ENCODE peak calls at places on chromosomes 12 and 14, in six cellular contexts. One of them, this sample, is unnamed.

GRCh38 chr12:19248929-19249602 is 119.5 kb downstream of the PLEKHA5 start:
- DNase-seq in thoracic aorta: no peak
- DNase-seq in mammary epithelial cell: peak
- DNase-seq in sigmoid colon: no peak
- DNase-seq in HCT116: no peak
- DNase-seq in colonic mucosa: no peak
- DNase-seq in this sample: no peak

GRCh38 chr14:94665121-94665520 is 52.9 kb downstream of the SERPINA3 start:
- DNase-seq in colonic mucosa: no peak
- DNase-seq in HCT116: no peak
- DNase-seq in thoracic aorta: no peak
- DNase-seq in sigmoid colon: peak
- DNase-seq in mammary epithelial cell: no peak
- DNase-seq in this sample: peak

GRCh38 chr12:13336216-13336615 is 139.7 kb downstream of the EMP1 start:
- DNase-seq in colonic mucosa: no peak
- DNase-seq in mammary epithelial cell: no peak
- DNase-seq in thoracic aorta: no peak
- DNase-seq in HCT116: no peak
- DNase-seq in sigmoid colon: no peak
- DNase-seq in this sample: no peak

GRCh38 chr12:28130625-28131598 is 59.3 kb upstream of the CCDC91 start:
- DNase-seq in HCT116: no peak
- DNase-seq in thoracic aorta: peak
- DNase-seq in colonic mucosa: no peak
- DNase-seq in mammary epithelial cell: peak
- DNase-seq in sigmoid colon: peak
- DNase-seq in this sample: peak

GRCh38 chr12:53324113-53324778 is 2.8 kb upstream of the AAAS start:
- DNase-seq in HCT116: no peak
- DNase-seq in thoracic aorta: no peak
- DNase-seq in mammary epithelial cell: peak
- DNase-seq in colonic mucosa: peak
- DNase-seq in sigmoid colon: no peak
- DNase-seq in this sample: peak

GRCh38 chr12:51752490-51752889 is 96.0 kb downstream of the FIGNL2 start:
- DNase-seq in colonic mucosa: peak
- DNase-seq in HCT116: no peak
- DNase-seq in mammary epithelial cell: peak
- DNase-seq in sigmoid colon: peak
- DNase-seq in thoracic aorta: peak
- DNase-seq in this sample: no peak

GRCh38 chr12:119649202-119649808 is 18.6 kb upstream of the PRKAB1 start:
- DNase-seq in colonic mucosa: no peak
- DNase-seq in HCT116: no peak
- DNase-seq in sigmoid colon: no peak
- DNase-seq in thoracic aorta: no peak
- DNase-seq in mammary epithelial cell: no peak
- DNase-seq in this sample: no peak

GRCh38 chr12:67929373-67929772 is 59.9 kb upstream of the IFNG-AS1 start:
- DNase-seq in colonic mucosa: no peak
- DNase-seq in sigmoid colon: no peak
- DNase-seq in mammary epithelial cell: no peak
- DNase-seq in HCT116: no peak
- DNase-seq in thoracic aorta: no peak
- DNase-seq in this sample: no peak

GRCh38 chr12:104290855-104291254 is 12.7 kb upstream of the EID3 start:
- DNase-seq in thoracic aorta: no peak
- DNase-seq in mammary epithelial cell: no peak
- DNase-seq in sigmoid colon: no peak
- DNase-seq in colonic mucosa: no peak
- DNase-seq in HCT116: no peak
- DNase-seq in this sample: no peak

GRCh38 chr14:80356413-80356812 is 145.1 kb upstream of the DIO2 start:
- DNase-seq in colonic mucosa: no peak
- DNase-seq in mammary epithelial cell: no peak
- DNase-seq in sigmoid colon: no peak
- DNase-seq in thoracic aorta: no peak
- DNase-seq in HCT116: no peak
- DNase-seq in this sample: no peak

GRCh38 chr14:67883717-67884116 is 64.1 kb downstream of the RAD51B start:
- DNase-seq in mammary epithelial cell: no peak
- DNase-seq in colonic mucosa: no peak
- DNase-seq in thoracic aorta: no peak
- DNase-seq in HCT116: no peak
- DNase-seq in sigmoid colon: no peak
- DNase-seq in this sample: no peak

GRCh38 chr12:52203126-52203921 is 11.5 kb upstream of the KRT80 start:
- DNase-seq in sigmoid colon: peak
- DNase-seq in HCT116: peak
- DNase-seq in mammary epithelial cell: peak
- DNase-seq in thoracic aorta: peak
- DNase-seq in colonic mucosa: no peak
- DNase-seq in this sample: no peak

DNA sequence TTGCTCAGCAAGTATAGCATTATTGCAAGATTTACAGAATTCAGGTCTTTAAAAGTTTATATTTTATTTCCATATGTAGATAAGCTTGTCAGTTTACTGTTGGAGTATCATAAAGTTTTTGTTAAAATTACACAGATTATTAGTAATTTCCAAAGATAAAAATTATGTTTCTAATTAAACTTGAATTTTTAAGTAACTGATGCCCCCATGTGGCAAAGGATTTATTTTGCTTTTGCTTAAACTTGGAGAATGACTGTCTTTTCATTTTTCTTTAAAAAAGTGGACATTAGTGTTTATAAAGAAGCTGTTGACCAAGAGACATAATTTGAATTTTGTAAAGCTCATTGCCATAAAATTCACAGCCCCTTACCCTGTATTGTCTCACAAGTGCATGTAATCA is 45.8 kb downstream of the ETNK1 start:
- DNase-seq in HCT116: no peak
- DNase-seq in sigmoid colon: no peak
- DNase-seq in colonic mucosa: no peak
- DNase-seq in thoracic aorta: no peak
- DNase-seq in mammary epithelial cell: no peak
- DNase-seq in this sample: no peak
- TF ChIP-seq CTCF in HCT116: peak
- TF ChIP-seq CTCF in sigmoid colon: no peak
- TF ChIP-seq CTCF in colonic mucosa: no peak
- TF ChIP-seq CTCF in thoracic aorta: no peak
- TF ChIP-seq CTCF in mammary epithelial cell: peak
- TF ChIP-seq CTCF in this sample: no peak

DNA sequence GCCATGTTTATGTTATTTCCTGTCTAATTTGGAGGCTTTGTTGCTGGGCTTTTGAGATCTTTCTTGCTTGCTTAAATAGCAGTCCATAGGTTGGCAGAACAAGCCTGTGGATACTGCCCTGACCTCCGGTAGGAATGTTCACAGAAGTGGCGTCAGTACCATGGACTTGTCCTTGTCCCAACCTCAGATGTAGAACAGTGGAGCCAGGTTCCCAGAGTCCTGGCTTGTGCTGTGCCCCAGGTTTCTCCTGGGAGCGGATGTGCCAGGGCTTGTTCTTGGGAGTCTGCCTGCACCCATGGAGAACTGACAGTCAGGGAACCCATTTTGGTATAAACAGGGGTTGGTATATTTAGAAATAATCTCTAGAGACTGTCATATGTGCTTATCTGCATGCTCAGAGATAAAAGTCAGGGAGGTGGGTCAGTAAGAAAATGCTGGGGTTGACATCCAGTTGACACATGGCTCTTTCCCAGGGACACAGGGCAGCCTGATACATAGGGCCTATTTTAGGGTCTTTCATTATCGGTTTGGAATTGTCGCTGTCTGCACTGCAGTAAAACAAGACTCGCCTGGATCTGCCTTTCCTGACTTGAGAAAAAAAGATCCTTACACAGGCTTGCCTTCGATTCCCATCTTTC is 22.9 kb downstream of the CACNA1C start:
- DNase-seq in colonic mucosa: no peak
- DNase-seq in HCT116: no peak
- DNase-seq in mammary epithelial cell: no peak
- DNase-seq in thoracic aorta: no peak
- DNase-seq in sigmoid colon: peak
- DNase-seq in this sample: peak
- H3K27ac ChIP-seq in colonic mucosa: no peak
- H3K27ac ChIP-seq in HCT116: no peak
- H3K27ac ChIP-seq in mammary epithelial cell: no peak
- H3K27ac ChIP-seq in thoracic aorta: peak
- H3K27ac ChIP-seq in sigmoid colon: peak
- H3K27ac ChIP-seq in this sample: peak

GRCh38 chr12:110606253-110606611 is 7.7 kb upstream of the TCTN1 start:
- DNase-seq in thoracic aorta: no peak
- DNase-seq in sigmoid colon: no peak
- DNase-seq in HCT116: no peak
- DNase-seq in colonic mucosa: no peak
- DNase-seq in mammary epithelial cell: no peak
- DNase-seq in this sample: no peak
- H3K4me3 ChIP-seq in thoracic aorta: peak
- H3K4me3 ChIP-seq in sigmoid colon: no peak
- H3K4me3 ChIP-seq in HCT116: no peak
- H3K4me3 ChIP-seq in colonic mucosa: no peak
- H3K4me3 ChIP-seq in mammary epithelial cell: no peak
- H3K4me3 ChIP-seq in this sample: no peak

DNA sequence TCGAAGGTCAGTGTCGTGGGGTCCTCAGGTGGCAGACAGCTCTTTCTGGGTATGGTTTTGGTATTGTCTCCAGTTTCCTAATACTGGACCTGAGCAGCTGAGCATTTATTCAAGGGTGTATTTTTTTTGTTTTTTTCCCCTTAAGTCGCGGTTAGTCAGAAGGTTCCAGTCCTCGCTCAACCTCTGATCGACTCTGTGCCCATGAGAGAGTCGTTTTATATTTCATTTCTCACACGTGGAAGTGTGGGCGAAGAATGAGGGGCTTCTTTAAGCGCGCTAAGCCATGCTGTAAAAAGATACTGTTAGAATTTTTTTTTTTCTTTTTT is 499 bp downstream of the MIPOL1 start:
- DNase-seq in HCT116: no peak
- DNase-seq in sigmoid colon: no peak
- DNase-seq in mammary epithelial cell: no peak
- DNase-seq in thoracic aorta: no peak
- DNase-seq in colonic mucosa: no peak
- DNase-seq in this sample: no peak
- TF ChIP-seq CTCF in HCT116: no peak
- TF ChIP-seq CTCF in sigmoid colon: peak
- TF ChIP-seq CTCF in mammary epithelial cell: peak
- TF ChIP-seq CTCF in thoracic aorta: no peak
- TF ChIP-seq CTCF in colonic mucosa: no peak
- TF ChIP-seq CTCF in this sample: no peak

GRCh38 chr12:69343357-69343756 is 4.8 kb upstream of the LYZ start:
- DNase-seq in colonic mucosa: no peak
- DNase-seq in mammary epithelial cell: no peak
- DNase-seq in thoracic aorta: no peak
- DNase-seq in HCT116: no peak
- DNase-seq in sigmoid colon: no peak
- DNase-seq in this sample: no peak

GRCh38 chr12:69345742-69346141 is 2.4 kb upstream of the LYZ start:
- DNase-seq in HCT116: no peak
- DNase-seq in thoracic aorta: no peak
- DNase-seq in mammary epithelial cell: no peak
- DNase-seq in sigmoid colon: no peak
- DNase-seq in colonic mucosa: no peak
- DNase-seq in this sample: no peak

GRCh38 chr12:69342407-69342806 is 5.8 kb upstream of the LYZ start:
- DNase-seq in mammary epithelial cell: no peak
- DNase-seq in colonic mucosa: no peak
- DNase-seq in HCT116: no peak
- DNase-seq in sigmoid colon: no peak
- DNase-seq in thoracic aorta: no peak
- DNase-seq in this sample: no peak

GRCh38 chr12:69343885-69344612 is 4.1 kb upstream of the LYZ start:
- DNase-seq in mammary epithelial cell: no peak
- DNase-seq in HCT116: no peak
- DNase-seq in sigmoid colon: no peak
- DNase-seq in colonic mucosa: no peak
- DNase-seq in thoracic aorta: no peak
- DNase-seq in this sample: no peak

DNA sequence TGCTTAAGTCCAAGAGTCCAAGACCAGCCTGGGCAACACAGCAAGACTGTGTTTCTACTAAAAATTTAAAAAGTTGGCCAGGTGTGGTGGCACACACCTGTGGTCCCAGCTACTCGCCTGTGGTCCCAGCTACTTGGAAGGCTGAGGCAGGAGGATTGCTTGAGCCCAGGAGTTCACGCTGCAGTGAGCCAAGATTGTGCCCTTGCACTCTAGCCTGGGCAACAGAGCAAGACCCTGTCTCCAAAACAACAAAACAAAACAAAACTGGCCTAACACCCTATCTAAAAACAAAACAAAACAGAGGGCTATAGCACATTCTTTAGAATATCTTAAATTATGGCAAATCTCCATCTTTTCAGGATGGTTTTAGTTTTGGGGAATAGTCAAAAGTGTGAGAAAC is 3.1 kb upstream of the LYZ start:
- DNase-seq in colonic mucosa: no peak
- DNase-seq in HCT116: no peak
- DNase-seq in mammary epithelial cell: no peak
- DNase-seq in thoracic aorta: no peak
- DNase-seq in sigmoid colon: no peak
- DNase-seq in this sample: no peak
- H3K27ac ChIP-seq in colonic mucosa: no peak
- H3K27ac ChIP-seq in HCT116: no peak
- H3K27ac ChIP-seq in mammary epithelial cell: no peak
- H3K27ac ChIP-seq in thoracic aorta: no peak
- H3K27ac ChIP-seq in sigmoid colon: no peak
- H3K27ac ChIP-seq in this sample: no peak

GRCh38 chr12:125185740-125186470 is 120.7 kb downstream of the AACS start:
- DNase-seq in thoracic aorta: no peak
- DNase-seq in HCT116: peak
- DNase-seq in sigmoid colon: peak
- DNase-seq in mammary epithelial cell: peak
- DNase-seq in colonic mucosa: peak
- DNase-seq in this sample: no peak
- H3K4me3 ChIP-seq in thoracic aorta: peak
- H3K4me3 ChIP-seq in HCT116: peak
- H3K4me3 ChIP-seq in sigmoid colon: peak
- H3K4me3 ChIP-seq in mammary epithelial cell: peak
- H3K4me3 ChIP-seq in colonic mucosa: peak
- H3K4me3 ChIP-seq in this sample: peak

GRCh38 chr14:59920378-59920683 is 387 bp downstream of the LRRC9 start:
- DNase-seq in thoracic aorta: no peak
- DNase-seq in sigmoid colon: no peak
- DNase-seq in colonic mucosa: peak
- DNase-seq in mammary epithelial cell: no peak
- DNase-seq in HCT116: no peak
- DNase-seq in this sample: no peak

GRCh38 chr14:59918824-59919581 is 941 bp upstream of the LRRC9 start:
- DNase-seq in HCT116: peak
- DNase-seq in sigmoid colon: no peak
- DNase-seq in colonic mucosa: no peak
- DNase-seq in mammary epithelial cell: no peak
- DNase-seq in thoracic aorta: no peak
- DNase-seq in this sample: no peak

GRCh38 chr14:59919582-59920377 is at the start of gene LRRC9:
- DNase-seq in colonic mucosa: peak
- DNase-seq in HCT116: no peak
- DNase-seq in mammary epithelial cell: no peak
- DNase-seq in sigmoid colon: no peak
- DNase-seq in thoracic aorta: no peak
- DNase-seq in this sample: no peak
- TF ChIP-seq CTCF in colonic mucosa: no peak
- TF ChIP-seq CTCF in HCT116: no peak
- TF ChIP-seq CTCF in mammary epithelial cell: no peak
- TF ChIP-seq CTCF in sigmoid colon: no peak
- TF ChIP-seq CTCF in thoracic aorta: no peak
- TF ChIP-seq CTCF in this sample: no peak

This sample was measured in coronary artery.